ENCODE peak calls at places on chromosomes 11 and 22, in eight cellular contexts. V, I, D, E, B, H, R and L are unnamed samples.

GRCh38 chr22:26748845-26749244 is 91.5 kb downstream of the MIAT start:
- DNase-seq in I (peak), D (no peak), E (no peak), B (no peak), V (no peak), H (peak), R (no peak), L (peak)

GRCh38 chr22:31341386-31342088 is 4.6 kb downstream of the PATZ1 start:
- DNase-seq in D (no peak), B (no peak), V (no peak), E (no peak), I (no peak), R (no peak), H (no peak), L (no peak)

GRCh38 chr11:115924744-115925567 is 420.7 kb upstream of the CADM1 start:
- DNase-seq in D (no peak), R (no peak), I (no peak), H (no peak), E (no peak), V (no peak), B (no peak), L (no peak)

GRCh38 chr11:28703371-28703770 is 595.2 kb downstream of the METTL15 start:
- DNase-seq in D (no peak), I (no peak), H (no peak), B (no peak), E (no peak), V (no peak), R (no peak), L (no peak)

GRCh38 chr11:69217276-69218105 is 61.8 kb downstream of the SMIM38 start:
- DNase-seq in E (no peak), V (no peak), R (no peak), H (peak), B (no peak), D (no peak), I (peak), L (no peak)

GRCh38 chr22:23922921-23923320 is 28.7 kb downstream of the MIF start:
- DNase-seq in H (no peak), V (peak), I (no peak), E (no peak), R (no peak), B (no peak), D (no peak), L (no peak)

GRCh38 chr11:130576146-130576545 is 127.7 kb downstream of the ADAMTS15 start:
- DNase-seq in H (no peak), B (no peak), D (no peak), V (no peak), I (no peak), R (no peak), E (no peak), L (no peak)

GRCh38 chr11:65311197-65311631 is 3.5 kb upstream of the CDC42EP2 start:
- DNase-seq in I (no peak), D (no peak), B (no peak), V (no peak), E (no peak), H (no peak), R (no peak), L (no peak)

GRCh38 chr11:101445761-101446160 is 138.0 kb downstream of the TRPC6 start:
- DNase-seq in D (no peak), I (no peak), H (no peak), R (no peak), B (no peak), V (no peak), E (no peak), L (no peak)

GRCh38 chr11:113578164-113578455 is 102.9 kb upstream of the DRD2 start:
- DNase-seq in R (no peak), V (no peak), E (no peak), D (no peak), I (no peak), B (no peak), H (no peak), L (no peak)

GRCh38 chr22:17990167-17990566 is 34.2 kb downstream of the MICAL3 start:
- DNase-seq in V (no peak), B (no peak), I (no peak), H (no peak), E (no peak), D (no peak), R (no peak), L (no peak)

GRCh38 chr11:16603890-16604783 is 134.3 kb upstream of the C11orf58 start:
- DNase-seq in D (no peak), H (no peak), E (peak), B (no peak), I (no peak), V (peak), R (no peak), L (no peak)

GRCh38 chr11:3916962-3917361 is 61.5 kb downstream of the STIM1 start:
- DNase-seq in D (no peak), E (no peak), R (no peak), H (no peak), B (no peak), V (no peak), I (no peak), L (no peak)

GRCh38 chr11:61885166-61885778 is 6.1 kb downstream of the FADS3 start:
- DNase-seq in B (no peak), I (no peak), D (no peak), R (no peak), H (no peak), E (no peak), V (peak), L (no peak)

GRCh38 chr22:38819387-38819940 is 24.4 kb downstream of the NPTXR start:
- DNase-seq in B (no peak), I (no peak), D (no peak), H (no peak), E (no peak), V (no peak), R (no peak), L (no peak)

GRCh38 chr11:63838150-63838681 is 694 bp upstream of the MARK2 start:
- DNase-seq in V (no peak), E (no peak), D (no peak), R (peak), B (peak), H (no peak), I (no peak), L (no peak)

GRCh38 chr11:27472398-27473016 is at the start of gene LGR4:
- DNase-seq in E (peak), D (peak), B (peak), R (peak), I (peak), V (peak), H (peak), L (peak)

GRCh38 chr22:36330127-36330526 is 57.6 kb downstream of the MYH9 start:
- DNase-seq in E (no peak), R (no peak), D (no peak), V (no peak), I (no peak), H (no peak), B (no peak), L (no peak)